ENCODE peak calls at places on chromosomes 3 and 15, in nine cellular contexts. T is GM23248, J is H7, F is T-helper 9 cell, C is neural progenitor cell, D is astrocyte of the hippocampus, Z is fibroblast of the aortic adventitia, L is kidney, M is KBM-7. O is an unnamed sample.
A peak's percentile ranks its signal among the peaks of the same experiment; 100 is the strongest.

GRCh38 chr3:134771962-134772361 is 23.1 kb upstream of the EPHB1 start:
- DNase-seq in M (no peak), J (no peak), F (no peak), C (no peak), T (no peak), L (no peak), D (no peak), Z (no peak), O (no peak)

GRCh38 chr3:142993958-142994442 is 7.4 kb upstream of the U2SURP start:
- DNase-seq in T (peak; percentile 79), M (peak; percentile 78), D (peak; percentile 83), J (peak; percentile 76), L (no peak), Z (peak; percentile 87), F (peak; percentile 40), C (peak; percentile 80), O (no peak)

GRCh38 chr3:15959434-15959811 is 161.6 kb upstream of the ANKRD28 start:
- DNase-seq in T (peak; percentile 61), D (no peak), F (no peak), C (no peak), M (no peak), J (no peak), L (no peak), Z (peak; percentile 86), O (no peak)

GRCh38 chr3:12442654-12443501 is 41.4 kb upstream of the TSEN2 start:
- DNase-seq in M (no peak), F (no peak), D (no peak), Z (no peak), T (no peak), J (no peak), C (no peak), L (no peak), O (no peak)

GRCh38 chr3:16547958-16548357 is 34.5 kb upstream of the RFTN1 start:
- DNase-seq in F (no peak), C (no peak), D (no peak), Z (no peak), L (no peak), M (no peak), T (no peak), J (no peak), O (no peak)

GRCh38 chr15:92294759-92295158 is 98.9 kb upstream of the ST8SIA2 start:
- DNase-seq in J (no peak), D (no peak), T (no peak), F (no peak), M (no peak), L (no peak), C (no peak), Z (no peak), O (no peak)

GRCh38 chr3:123562547-123562946 is 22.3 kb downstream of the HACD2 start:
- DNase-seq in T (peak; percentile 22), Z (no peak), L (no peak), J (no peak), M (no peak), F (no peak), C (no peak), D (no peak), O (no peak)

GRCh38 chr3:48012659-48013058 is 3.6 kb downstream of the MAP4 start:
- DNase-seq in D (no peak), M (no peak), J (no peak), C (no peak), T (peak; percentile 36), Z (no peak), L (no peak), F (no peak), O (no peak)

GRCh38 chr15:43465105-43465504 is 27.9 kb downstream of the TP53BP1 start:
- DNase-seq in L (no peak), J (no peak), D (peak; percentile 60), Z (peak; percentile 92), F (no peak), C (no peak), T (peak; percentile 88), M (no peak), O (no peak)

GRCh38 chr3:150385296-150386242 is 22.5 kb upstream of the TSC22D2 start:
- DNase-seq in L (no peak), C (no peak), F (no peak), Z (no peak), T (no peak), D (no peak), J (no peak), M (peak; percentile 20), O (no peak)

GRCh38 chr3:36763850-36764703 is at the start of gene DCLK3:
- DNase-seq in L (no peak), D (peak; percentile 25), T (peak; percentile 19), Z (no peak), C (peak; percentile 80), F (no peak), J (peak; percentile 83), M (peak; percentile 2), O (no peak)

GRCh38 chr3:16890605-16891333 is 6.0 kb downstream of the PLCL2 start:
- DNase-seq in F (no peak), D (peak; percentile 39), Z (peak; percentile 42), C (no peak), J (no peak), L (no peak), M (no peak), T (peak; percentile 53), O (no peak)

GRCh38 chr15:58462547-58462946 is 30.8 kb downstream of the LIPC start:
- DNase-seq in T (no peak), M (no peak), C (peak; percentile 12), Z (no peak), J (no peak), D (no peak), F (no peak), L (peak; percentile 83), O (no peak)

GRCh38 chr15:69666921-69667811 is 214.5 kb downstream of the RPLP1 start:
- DNase-seq in Z (no peak), L (peak; percentile 72), D (no peak), M (peak; percentile 89), C (no peak), F (no peak), T (no peak), J (peak; percentile 50), O (no peak)

GRCh38 chr3:16294854-16295253 is 29.8 kb downstream of the OXNAD1 start:
- DNase-seq in M (no peak), L (no peak), F (no peak), J (no peak), T (no peak), Z (no peak), D (no peak), C (no peak), O (no peak)

GRCh38 chr3:11306815-11307589 is 34.8 kb downstream of the ATG7 start:
- DNase-seq in T (no peak), J (no peak), F (no peak), Z (peak; percentile 55), L (no peak), D (peak; percentile 44), M (no peak), C (no peak), O (no peak)

GRCh38 chr3:168251371-168251770 is 155.6 kb upstream of the GOLIM4 start:
- DNase-seq in J (no peak), Z (no peak), L (no peak), F (no peak), M (no peak), T (no peak), C (peak; percentile 26), D (no peak), O (no peak)

GRCh38 chr15:89836255-89837133 is 21.8 kb upstream of the ANPEP start:
- DNase-seq in Z (peak; percentile 96), L (no peak), D (peak; percentile 95), C (no peak), J (no peak), M (no peak), T (peak; percentile 96), F (no peak), O (no peak)

GRCh38 chr15:50328116-50328515 is 26.9 kb downstream of the GABPB1 start:
- DNase-seq in L (no peak), J (no peak), C (no peak), Z (no peak), T (no peak), M (no peak), F (no peak), D (no peak), O (no peak)

GRCh38 chr3:186523022-186523421 is 21.2 kb downstream of the CRYGS start:
- DNase-seq in J (no peak), C (no peak), D (no peak), L (no peak), F (no peak), Z (no peak), M (no peak), T (no peak), O (no peak)

GRCh38 chr15:25703726-25704125 is 159.4 kb downstream of the ATP10A start:
- DNase-seq in L (no peak), F (no peak), J (no peak), C (no peak), M (no peak), Z (no peak), T (no peak), D (no peak), O (no peak)

GRCh38 chr15:89333959-89334509 is 590 bp downstream of the POLG start:
- DNase-seq in D (peak; percentile 22), M (peak; percentile 83), Z (peak; percentile 17), F (no peak), J (no peak), C (no peak), L (no peak), T (no peak), O (no peak)

GRCh38 chr15:70596354-70597055 is 166.9 kb downstream of the UACA start:
- DNase-seq in D (peak; percentile 87), T (peak; percentile 92), M (no peak), C (no peak), L (no peak), J (no peak), Z (peak; percentile 83), F (no peak), O (no peak)

O was measured in effector memory CD4-positive, alpha-beta T cell.